ENCODE peak calls at places on chromosome 19, in nine cellular contexts. H is iPS DF 6.9; Y is CD8-positive, alpha-beta memory T cell; M is cardiac muscle cell; U is PC-9; A is brain microvascular endothelial cell; R is psoas muscle; O is bronchial epithelial cell; X is tibial artery. Z is an unnamed sample.

GRCh38 chr19:42352216-42352892 is 26.9 kb downstream of the MEGF8 start:
- DNase-seq in H (no peak), Y (no peak), M (no peak), U (no peak), A (peak; percentile 34), R (no peak), O (no peak), X (no peak), Z (no peak)

GRCh38 chr19:29815231-29815630 is 3.4 kb downstream of the CCNE1 start:
- DNase-seq in H (no peak), Y (no peak), M (no peak), U (no peak), A (no peak), R (peak; percentile 4), O (no peak), X (no peak), Z (no peak)

GRCh38 chr19:51751655-51752054 is at the start of gene FPR1:
- DNase-seq in H (no peak), Y (no peak), M (peak; percentile 74), U (no peak), A (peak; percentile 17), R (no peak), O (peak; percentile 10), X (no peak), Z (no peak)

GRCh38 chr19:10000171-10000826 is 10.0 kb downstream of the COL5A3 start:
- DNase-seq in H (peak; percentile 80), Y (peak; percentile 45), M (peak; percentile 81), U (peak; percentile 64), A (peak; percentile 48), R (peak; percentile 73), O (peak; percentile 45), X (peak; percentile 67), Z (peak; percentile 72)

GRCh38 chr19:48490980-48491792 is 20.4 kb downstream of the LMTK3 start:
- DNase-seq in H (no peak), Y (peak; percentile 51), M (no peak), U (no peak), A (no peak), R (peak; percentile 43), O (no peak), X (no peak), Z (no peak)

GRCh38 chr19:42528354-42529247 is at the start of gene CEACAM1:
- DNase-seq in H (no peak), Y (peak; percentile 16), M (peak; percentile 53), U (peak; percentile 31), A (no peak), R (no peak), O (peak; percentile 55), X (no peak), Z (peak; percentile 35)

GRCh38 chr19:13008926-13009787 is 13.9 kb downstream of the NFIX start:
- DNase-seq in H (no peak), Y (no peak), M (no peak), U (no peak), A (no peak), R (no peak), O (peak; percentile 45), X (no peak), Z (no peak)

GRCh38 chr19:9917322-9917721 is 19.0 kb downstream of the OLFM2 start:
- DNase-seq in H (no peak), Y (no peak), M (peak; percentile 58), U (peak; percentile 32), A (peak; percentile 66), R (no peak), O (peak; percentile 46), X (no peak), Z (peak; percentile 35)

GRCh38 chr19:6761053-6761676 is 6.1 kb downstream of the SH2D3A start:
- DNase-seq in H (no peak), Y (no peak), M (no peak), U (no peak), A (no peak), R (no peak), O (no peak), X (no peak), Z (no peak)

GRCh38 chr19:18415177-18415867 is 3.9 kb upstream of the SSBP4 start:
- DNase-seq in H (no peak), Y (no peak), M (peak; percentile 97), U (no peak), A (peak; percentile 76), R (peak; percentile 86), O (no peak), X (peak; percentile 81), Z (no peak)

GRCh38 chr19:12995596-12996541 is 594 bp downstream of the NFIX start:
- DNase-seq in H (no peak), Y (no peak), M (peak; percentile 48), U (peak; percentile 31), A (no peak), R (peak; percentile 83), O (no peak), X (no peak), Z (peak; percentile 48)

GRCh38 chr19:48964205-48965032 is 690 bp upstream of the FTL start:
- DNase-seq in H (no peak), Y (no peak), M (peak; percentile 70), U (no peak), A (peak; percentile 45), R (no peak), O (no peak), X (peak; percentile 57), Z (peak; percentile 46)

GRCh38 chr19:1582201-1582600 is 10.5 kb downstream of the MBD3 start:
- DNase-seq in H (no peak), Y (no peak), M (no peak), U (peak; percentile 90), A (no peak), R (no peak), O (no peak), X (no peak), Z (no peak)

GRCh38 chr19:51690359-51691121 is 2.6 kb upstream of the SPACA6 start:
- DNase-seq in H (peak; percentile 33), Y (peak; percentile 36), M (peak; percentile 91), U (peak; percentile 77), A (peak; percentile 59), R (peak; percentile 80), O (no peak), X (no peak), Z (peak; percentile 62)

GRCh38 chr19:47272448-47273312 is 2.0 kb upstream of the INAFM1 start:
- DNase-seq in H (no peak), Y (no peak), M (no peak), U (no peak), A (no peak), R (no peak), O (no peak), X (peak; percentile 65), Z (no peak)

GRCh38 chr19:37227996-37228395 is 10.0 kb downstream of the ZNF383 start:
- DNase-seq in H (no peak), Y (peak; percentile 20), M (no peak), U (peak; percentile 10), A (no peak), R (no peak), O (no peak), X (no peak), Z (no peak)
- H3K36me3 ChIP-seq in H (no peaks in the 10 kb centered on the region), Y (peaks cover 47% of the 10 kb centered on the region), M (peaks cover 13% of the 10 kb centered on the region), U (peaks cover 58% of the 10 kb centered on the region), A (peaks cover 22% of the 10 kb centered on the region), R (peaks cover 84% of the 10 kb centered on the region), O (peaks cover 9% of the 10 kb centered on the region), X (peaks cover 86% of the 10 kb centered on the region), Z (peaks cover 4% of the 10 kb centered on the region)

GRCh38 chr19:2976609-2977000 is 759 bp upstream of the TLE6 start:
- DNase-seq in H (no peak), Y (no peak), M (no peak), U (no peak), A (no peak), R (no peak), O (no peak), X (no peak), Z (no peak)

GRCh38 chr19:2978467-2978767 is 1.1 kb downstream of the TLE6 start:
- DNase-seq in H (no peak), Y (no peak), M (no peak), U (no peak), A (no peak), R (no peak), O (no peak), X (no peak), Z (no peak)

GRCh38 chr19:2977686-2978466 is 512 bp downstream of the TLE6 start:
- DNase-seq in H (no peak), Y (no peak), M (no peak), U (no peak), A (no peak), R (no peak), O (no peak), X (no peak), Z (no peak)

GRCh38 chr19:2974342-2974932 is 2.9 kb upstream of the TLE6 start:
- DNase-seq in H (no peak), Y (no peak), M (peak; percentile 91), U (no peak), A (peak; percentile 32), R (peak; percentile 69), O (no peak), X (peak; percentile 81), Z (no peak)

DNA sequence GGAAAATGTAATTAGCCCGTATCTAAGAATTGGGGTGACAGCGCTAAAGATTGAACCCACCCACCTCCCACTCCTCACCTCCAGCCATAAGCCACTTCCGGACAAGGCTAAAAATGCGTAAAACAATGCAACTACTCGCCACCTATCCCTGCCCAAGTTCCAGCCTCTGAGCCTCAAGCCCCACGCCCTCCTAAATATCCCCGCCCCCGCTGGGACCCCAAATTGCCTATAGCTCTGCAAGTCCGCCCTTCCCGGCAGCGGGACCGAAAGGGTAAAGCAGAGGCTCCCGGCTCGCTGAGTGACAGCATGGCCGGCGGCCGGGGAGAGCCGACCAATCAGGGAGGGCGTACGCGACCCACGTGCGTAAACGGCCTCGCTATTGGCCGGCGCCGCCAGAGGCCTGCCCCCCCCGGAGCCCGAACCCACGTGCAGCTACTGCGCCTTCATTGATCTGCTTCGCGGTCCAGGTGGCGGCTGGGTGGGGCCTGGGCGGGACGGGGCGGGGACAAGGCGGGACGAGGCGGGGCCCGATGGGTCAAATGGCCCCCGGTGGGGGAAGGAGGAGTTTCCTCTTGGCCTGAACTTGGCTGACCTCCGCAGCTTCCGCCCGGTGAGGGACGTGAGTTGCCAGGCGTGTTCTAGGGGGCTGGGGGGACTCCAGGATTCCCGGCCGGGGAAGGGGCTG is at the start of gene TLE6:
- DNase-seq in H (peak; percentile 85), Y (peak; percentile 90), M (peak; percentile 97), U (peak; percentile 95), A (peak; percentile 89), R (peak; percentile 99), O (peak; percentile 83), X (peak; percentile 93), Z (peak; percentile 98)
- H3K27me3 ChIP-seq in H (no peaks in the 10 kb centered on the region), Y (no peaks in the 10 kb centered on the region), M (no peaks in the 10 kb centered on the region), U (no peaks in the 10 kb centered on the region), A (no peaks in the 10 kb centered on the region), R (no peaks in the 10 kb centered on the region), O (no peaks in the 10 kb centered on the region), X (peaks cover 25% of the 10 kb centered on the region), Z (no peaks in the 10 kb centered on the region)

GRCh38 chr19:11023635-11024168 is 62.9 kb downstream of the SMARCA4 start:
- DNase-seq in H (no peak), Y (no peak), M (no peak), U (no peak), A (no peak), R (no peak), O (no peak), X (no peak), Z (no peak)
- H3K36me3 ChIP-seq in H (peaks cover 82% of the 10 kb centered on the region), Y (peaks cover 44% of the 10 kb centered on the region), M (peaks cover 68% of the 10 kb centered on the region), U (peaks cover 37% of the 10 kb centered on the region), A (peaks cover 91% of the 10 kb centered on the region), R (peaks cover 99% of the 10 kb centered on the region), O (peaks cover 68% of the 10 kb centered on the region), X (peaks cover 100% of the 10 kb centered on the region), Z (peaks cover 87% of the 10 kb centered on the region)

DNA sequence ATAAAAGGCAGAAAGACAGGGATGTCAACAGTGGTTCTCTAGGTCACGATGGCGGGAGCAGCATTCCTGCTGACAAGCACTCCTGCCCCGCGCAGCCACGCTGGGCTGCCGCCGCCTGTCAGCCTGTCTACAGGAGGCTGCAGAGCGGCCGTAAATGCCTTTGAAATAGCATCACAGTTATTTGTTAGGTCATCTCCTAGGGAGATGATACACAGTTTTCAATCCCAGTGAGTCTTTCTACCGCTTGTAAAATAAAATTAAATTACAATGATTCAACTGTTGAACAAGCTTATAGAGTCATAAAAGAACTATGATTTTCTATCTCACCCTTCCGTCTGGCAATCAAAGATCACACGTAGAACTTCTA is 7.3 kb upstream of the SLC7A9 start:
- DNase-seq in H (no peak), Y (no peak), M (peak; percentile 12), U (peak; percentile 47), A (peak; percentile 75), R (no peak), O (no peak), X (no peak), Z (no peak)
- H3K27me3 ChIP-seq in H (no peaks in the 10 kb centered on the region), Y (no peaks in the 10 kb centered on the region), M (no peaks in the 10 kb centered on the region), U (no peaks in the 10 kb centered on the region), A (no peaks in the 10 kb centered on the region), R (no peaks in the 10 kb centered on the region), O (no peaks in the 10 kb centered on the region), X (no peaks in the 10 kb centered on the region), Z (no peaks in the 10 kb centered on the region)